ENCODE peak calls at places on chromosome 6, in nine cellular contexts. J is mammary epithelial cell; X is heart left ventricle; P is lower lobe of right lung; E is right atrium auricular region; C is effector memory CD4-positive, alpha-beta T cell; Q is left lung; T is OCI-LY7; W is tibial artery. H is an unnamed sample.

GRCh38 chr6:140380371-140381218 is 1006.1 kb upstream of the CITED2 start:
- DNase-seq in W (no peak), J (peak; percentile 58), Q (no peak), X (no peak), P (no peak), E (no peak), C (no peak), T (no peak), H (no peak)

GRCh38 chr6:41608443-41609151 is 29.7 kb upstream of the MDFI start:
- DNase-seq in Q (no peak), P (no peak), X (no peak), W (peak; percentile 57), E (no peak), T (no peak), C (no peak), J (no peak), H (no peak)

GRCh38 chr6:21914121-21914973 is 320.8 kb downstream of the SOX4 start:
- DNase-seq in E (peak; percentile 70), Q (no peak), C (no peak), X (peak; percentile 74), P (peak; percentile 85), W (no peak), T (no peak), J (peak; percentile 61), H (no peak)

GRCh38 chr6:42086046-42086664 is 35.8 kb downstream of the TAF8 start:
- DNase-seq in W (no peak), Q (no peak), P (no peak), E (no peak), T (no peak), X (no peak), C (no peak), J (no peak), H (no peak)

GRCh38 chr6:63799813-63800212 is 164.2 kb downstream of the PHF3 start:
- DNase-seq in T (no peak), W (no peak), C (no peak), X (no peak), P (no peak), Q (no peak), J (no peak), E (no peak), H (no peak)

GRCh38 chr6:17628873-17629272 is 28.8 kb downstream of the FAM8A1 start:
- DNase-seq in T (peak; percentile 51), C (no peak), W (no peak), P (no peak), E (no peak), Q (no peak), X (no peak), J (no peak), H (no peak)

GRCh38 chr6:21729431-21729830 is 135.9 kb downstream of the SOX4 start:
- DNase-seq in W (no peak), X (no peak), T (no peak), Q (no peak), C (no peak), P (no peak), E (no peak), J (no peak), H (no peak)

GRCh38 chr6:44052419-44053011 is 74.7 kb downstream of the MRPL14 start:
- DNase-seq in Q (no peak), E (no peak), X (no peak), T (no peak), J (peak; percentile 30), C (no peak), P (peak; percentile 62), W (no peak), H (no peak)

GRCh38 chr6:10269814-10270472 is 144.9 kb downstream of the TFAP2A start:
- DNase-seq in E (no peak), X (no peak), W (no peak), Q (no peak), J (peak; percentile 53), C (no peak), T (no peak), P (no peak), H (no peak)

GRCh38 chr6:69866351-69867074 is at the start of gene COL19A1:
- DNase-seq in J (no peak), X (peak; percentile 31), E (no peak), W (no peak), T (peak; percentile 41), C (peak; percentile 2), P (peak; percentile 41), Q (peak; percentile 75), H (no peak)

GRCh38 chr6:170089937-170090335 is 200.9 kb downstream of the DLL1 start:
- DNase-seq in E (peak; percentile 50), T (no peak), X (peak; percentile 14), W (peak; percentile 37), P (peak; percentile 24), C (no peak), J (no peak), Q (no peak), H (peak; percentile 48)

GRCh38 chr6:3159805-3160781 is 2.7 kb upstream of the TUBB2A start:
- DNase-seq in C (peak; percentile 62), W (no peak), X (no peak), Q (no peak), T (peak; percentile 51), P (peak; percentile 62), E (no peak), J (peak; percentile 71), H (no peak)

GRCh38 chr6:30490031-30490876 is 945 bp downstream of the HLA-E start:
- DNase-seq in W (peak; percentile 85), X (peak; percentile 81), P (peak; percentile 84), E (no peak), Q (peak; percentile 92), T (peak; percentile 84), C (peak; percentile 74), J (peak; percentile 60), H (no peak)

GRCh38 chr6:154984146-154984545 is 11.0 kb upstream of the TIAM2 start:
- DNase-seq in T (no peak), X (no peak), P (no peak), E (no peak), C (no peak), J (no peak), W (no peak), Q (no peak), H (no peak)

GRCh38 chr6:11430036-11430435 is 107.5 kb upstream of the TMEM170B start:
- DNase-seq in P (no peak), X (no peak), C (no peak), T (no peak), E (no peak), J (no peak), W (no peak), Q (no peak), H (no peak)

GRCh38 chr6:11428351-11428750 is 109.2 kb upstream of the TMEM170B start:
- DNase-seq in W (no peak), J (no peak), X (no peak), E (no peak), Q (no peak), C (no peak), T (peak; percentile 37), P (no peak), H (no peak)

GRCh38 chr6:11429577-11429976 is 108.0 kb upstream of the TMEM170B start:
- DNase-seq in W (no peak), P (no peak), J (no peak), C (no peak), Q (no peak), X (no peak), E (no peak), T (no peak), H (no peak)

GRCh38 chr6:11427827-11428245 is 109.7 kb upstream of the TMEM170B start:
- DNase-seq in Q (no peak), T (no peak), W (no peak), X (no peak), E (no peak), J (no peak), P (no peak), C (no peak), H (no peak)

DNA sequence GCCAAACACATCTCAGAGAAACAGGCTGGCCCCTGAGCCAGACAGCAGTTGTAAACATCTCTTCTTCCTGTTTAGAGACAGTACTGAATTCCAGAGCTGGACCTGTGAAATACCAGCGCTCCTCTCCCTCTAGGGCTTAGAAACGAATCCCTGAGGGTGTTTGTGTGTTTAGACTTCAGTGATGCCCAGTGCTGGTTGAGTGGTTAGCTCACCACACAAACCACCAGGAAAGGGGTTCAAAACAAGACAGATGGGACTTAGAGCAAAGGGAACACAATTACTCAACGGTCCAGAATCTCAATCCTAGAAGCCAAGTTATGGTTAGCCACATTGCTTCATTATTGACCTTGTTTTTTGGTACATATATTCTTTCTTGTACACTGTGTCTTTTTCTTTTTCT is 108.7 kb upstream of the TMEM170B start:
- DNase-seq in P (no peak), T (peak; percentile 18), C (no peak), X (no peak), Q (no peak), J (no peak), W (no peak), E (no peak), H (no peak)
- H3K4me1 ChIP-seq in P (peaks cover 94% of the 10 kb centered on the region), T (peaks cover 17% of the 10 kb centered on the region), C (no peaks in the 10 kb centered on the region), X (no peaks in the 10 kb centered on the region), Q (peaks cover 75% of the 10 kb centered on the region), J (peaks cover 33% of the 10 kb centered on the region), W (peaks cover 29% of the 10 kb centered on the region), E (peaks cover 35% of the 10 kb centered on the region), H (peaks cover 70% of the 10 kb centered on the region)

GRCh38 chr6:15368186-15368585 is 122.3 kb downstream of the JARID2 start:
- DNase-seq in J (no peak), W (no peak), P (no peak), X (no peak), T (no peak), Q (no peak), C (no peak), E (no peak), H (no peak)
- H3K4me1 ChIP-seq in J (peaks cover 28% of the 10 kb centered on the region), W (peaks cover 7% of the 10 kb centered on the region), P (peaks cover 70% of the 10 kb centered on the region), X (peaks cover 6% of the 10 kb centered on the region), T (peaks cover 14% of the 10 kb centered on the region), Q (peaks cover 78% of the 10 kb centered on the region), C (peaks cover 5% of the 10 kb centered on the region), E (peaks cover 67% of the 10 kb centered on the region), H (no peaks in the 10 kb centered on the region)

DNA sequence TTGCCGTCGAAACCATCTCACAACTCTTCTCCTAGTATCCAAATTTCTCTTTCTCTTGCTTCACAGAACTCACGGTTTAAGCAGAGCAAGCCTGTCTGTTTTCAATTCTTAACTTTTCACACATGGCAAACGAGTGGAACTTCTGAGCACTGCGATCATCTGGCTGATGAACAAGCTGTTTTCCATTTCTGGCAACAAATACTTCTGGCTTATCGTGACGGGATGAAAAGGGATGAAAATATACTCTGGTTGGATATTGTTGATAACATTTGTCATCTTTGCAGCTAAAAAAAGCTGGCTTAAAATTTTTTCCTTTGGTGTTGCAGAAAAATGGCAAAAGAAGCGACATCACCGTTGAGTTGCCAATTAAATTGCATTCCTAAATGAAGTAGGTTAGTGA is 515.2 kb upstream of the JARID2 start:
- DNase-seq in E (no peak), Q (no peak), J (no peak), P (no peak), C (no peak), T (no peak), W (no peak), X (no peak), H (no peak)
- H3K4me1 ChIP-seq in E (peaks cover 17% of the 10 kb centered on the region), Q (peaks cover 71% of the 10 kb centered on the region), J (peaks cover 36% of the 10 kb centered on the region), P (peaks cover 37% of the 10 kb centered on the region), C (peaks cover 6% of the 10 kb centered on the region), T (peaks cover 73% of the 10 kb centered on the region), W (no peaks in the 10 kb centered on the region), X (no peaks in the 10 kb centered on the region), H (no peaks in the 10 kb centered on the region)

GRCh38 chr6:36730424-36731380 is 33.1 kb downstream of the RAB44 start:
- DNase-seq in E (no peak), J (no peak), Q (no peak), W (no peak), T (no peak), P (peak; percentile 2), X (no peak), C (no peak), H (no peak)
- H3K4me1 ChIP-seq in E (peaks cover 14% of the 10 kb centered on the region), J (peaks cover 15% of the 10 kb centered on the region), Q (peaks cover 45% of the 10 kb centered on the region), W (peaks cover 14% of the 10 kb centered on the region), T (peaks cover 6% of the 10 kb centered on the region), P (peaks cover 13% of the 10 kb centered on the region), X (peaks cover 2% of the 10 kb centered on the region), C (peaks cover 8% of the 10 kb centered on the region), H (peaks cover 3% of the 10 kb centered on the region)